ENCODE peak calls at places on chromosomes 11 and 22, in nine cellular contexts. B is activated T-helper 1 cell treated with Interleukin-2 at 50 U/mL for 16 hours; D is activated CD4-positive, alpha-beta T cell treated with anti-CD3 and anti-CD28 coated beads for 48 hours; J is A172; Q is GM23248; U is kidney; P is CD8-positive, alpha-beta T cell; K is NCI-H1092; M is NCI-H510A. H is an unnamed sample.

GRCh38 chr11:95067042-95067827 is 516 bp downstream of the SRSF8 start:
- DNase-seq in U (peak), B (peak), Q (peak), D (peak), M (peak), K (peak), J (no peak), P (peak), H (peak)

GRCh38 chr11:122995526-122995925 is 13.9 kb upstream of the BSX start:
- DNase-seq in P (no peak), Q (no peak), D (no peak), J (no peak), B (no peak), U (no peak), K (no peak), M (no peak), H (no peak)

GRCh38 chr11:71386232-71386631 is 62.0 kb downstream of the DHCR7 start:
- DNase-seq in J (no peak), K (no peak), D (no peak), Q (no peak), B (no peak), U (no peak), P (no peak), M (no peak), H (no peak)

GRCh38 chr22:45435544-45436139 is 22.1 kb downstream of the RIBC2 start:
- DNase-seq in M (peak), Q (peak), U (peak), D (peak), K (no peak), J (peak), P (peak), B (peak), H (peak)

GRCh38 chr11:96306933-96307747 is 35.9 kb downstream of the MAML2 start:
- DNase-seq in D (peak), Q (peak), K (peak), U (peak), J (peak), B (no peak), P (no peak), M (no peak), H (peak)

GRCh38 chr11:115761817-115762216 is 257.6 kb upstream of the CADM1 start:
- DNase-seq in K (no peak), U (no peak), B (no peak), P (no peak), D (no peak), Q (no peak), M (no peak), J (no peak), H (no peak)

GRCh38 chr11:33704240-33705002 is 3.8 kb upstream of the C11orf91 start:
- DNase-seq in J (no peak), U (no peak), P (no peak), M (no peak), D (no peak), K (no peak), B (no peak), Q (peak), H (peak)

GRCh38 chr11:83574516-83574915 is 288.3 kb upstream of the CCDC90B start:
- DNase-seq in Q (peak), M (no peak), K (no peak), U (no peak), B (no peak), D (no peak), P (no peak), J (peak), H (no peak)

GRCh38 chr11:128692750-128693578 is 908 bp upstream of the FLI1 start:
- DNase-seq in U (peak), Q (peak), M (no peak), P (no peak), D (peak), J (no peak), K (no peak), B (no peak), H (no peak)

GRCh38 chr11:44542372-44542771 is 23.1 kb upstream of the CD82 start:
- DNase-seq in B (no peak), J (no peak), P (no peak), D (no peak), Q (no peak), U (no peak), M (no peak), K (no peak), H (no peak)

GRCh38 chr11:119206512-119207299 is 567 bp downstream of the CBL start:
- DNase-seq in M (no peak), K (no peak), J (no peak), D (peak), U (no peak), Q (peak), P (peak), B (peak), H (peak)

GRCh38 chr11:33317662-33318061 is 60.5 kb downstream of the HIPK3 start:
- DNase-seq in Q (peak), M (no peak), P (no peak), U (no peak), J (peak), K (no peak), D (no peak), B (no peak), H (no peak)

GRCh38 chr11:112635338-112635737 is 325.9 kb upstream of the NCAM1 start:
- DNase-seq in K (no peak), P (no peak), M (no peak), Q (no peak), J (no peak), B (no peak), U (no peak), D (no peak), H (no peak)

GRCh38 chr11:102761646-102762238 is 18.7 kb downstream of the MMP10 start:
- DNase-seq in M (no peak), J (peak), Q (peak), K (no peak), P (no peak), U (no peak), B (no peak), D (no peak), H (no peak)

GRCh38 chr11:67523556-67524479 is 572 bp upstream of the CABP2 start:
- DNase-seq in D (no peak), Q (no peak), K (no peak), J (no peak), B (no peak), P (no peak), M (no peak), U (peak), H (no peak)

GRCh38 chr11:122036022-122036421 is 80.0 kb downstream of the BLID start:
- DNase-seq in P (no peak), Q (peak), B (no peak), D (no peak), M (no peak), U (no peak), J (no peak), K (no peak), H (no peak)

GRCh38 chr11:11329062-11329806 is 23.8 kb downstream of the CSNK2A3 start:
- DNase-seq in B (no peak), Q (no peak), D (no peak), J (no peak), K (no peak), U (no peak), M (no peak), P (no peak), H (no peak)

H was measured in T47D.